ENCODE peak calls at places on chromosomes 16 and 17, in four cellular contexts. T is lower lobe of right lung, Z is HCT116, O is testis. B is an unnamed sample.

GRCh38 chr17:57810740-57811632 is 38.9 kb downstream of the MRPS23 start:
- DNase-seq in O (peak), Z (no peak), T (no peak), B (no peak)

GRCh38 chr17:73613947-73614655 is 30.1 kb downstream of the SDK2 start:
- DNase-seq in O (no peak), Z (no peak), T (no peak), B (no peak)

GRCh38 chr17:45992175-45992574 is 6.9 kb upstream of the STH start:
- DNase-seq in O (no peak), Z (no peak), T (no peak), B (no peak)

GRCh38 chr17:56171186-56171959 is 18.1 kb downstream of the ANKFN1 start:
- DNase-seq in O (no peak), Z (no peak), T (no peak), B (no peak)

GRCh38 chr17:44782349-44782850 is 23.6 kb downstream of the ADAM11 start:
- DNase-seq in T (no peak), O (no peak), Z (no peak), B (no peak)

GRCh38 chr16:56841233-56841632 is 23.8 kb upstream of the SLC12A3 start:
- DNase-seq in O (no peak), T (no peak), Z (no peak), B (no peak)

GRCh38 chr16:81889896-81890634 is 111.0 kb downstream of the PLCG2 start:
- DNase-seq in T (no peak), Z (peak), O (peak), B (peak)

GRCh38 chr17:39236981-39237441 is 11.3 kb upstream of the STAC2 start:
- DNase-seq in Z (no peak), T (no peak), O (no peak), B (no peak)

GRCh38 chr16:12213180-12213579 is 236.6 kb downstream of the SNX29 start:
- DNase-seq in O (no peak), Z (no peak), T (no peak), B (no peak)

GRCh38 chr17:76036497-76037380 is 9.6 kb upstream of the EVPL start:
- DNase-seq in O (peak), T (no peak), Z (no peak), B (no peak)

GRCh38 chr17:15264542-15264941 is 584 bp downstream of the PMP22 start:
- DNase-seq in Z (no peak), T (peak), O (no peak), B (no peak)

GRCh38 chr16:90018297-90019200 is 707 bp downstream of the DBNDD1 start:
- DNase-seq in Z (no peak), T (no peak), O (peak), B (no peak)

GRCh38 chr16:86215233-86215978 is 294.9 kb upstream of the FOXF1 start:
- DNase-seq in O (no peak), T (no peak), Z (no peak), B (no peak)

GRCh38 chr16:81394416-81394815 is 50.2 kb upstream of the CMIP start:
- DNase-seq in O (no peak), Z (no peak), T (no peak), B (no peak)

GRCh38 chr16:85583491-85584181 is 29.5 kb upstream of the GSE1 start:
- DNase-seq in O (no peak), T (no peak), Z (no peak), B (no peak)

GRCh38 chr17:62755139-62755851 is 52.8 kb downstream of the MARCHF10 start:
- DNase-seq in O (no peak), Z (no peak), T (no peak), B (no peak)

GRCh38 chr16:86078121-86078600 is 179.2 kb downstream of the IRF8 start:
- DNase-seq in O (no peak), T (no peak), Z (no peak), B (no peak)

GRCh38 chr16:68696514-68696913 is 40.6 kb upstream of the CDH1 start:
- DNase-seq in Z (no peak), T (peak), O (no peak), B (no peak)

GRCh38 chr16:33059206-33059605 is 134.8 kb upstream of the TP53TG3C start:
- DNase-seq in T (no peak), O (no peak), Z (no peak), B (no peak)

GRCh38 chr17:30429155-30429554 is 48.1 kb upstream of the GOSR1 start:
- DNase-seq in Z (no peak), T (no peak), O (no peak), B (no peak)

GRCh38 chr17:38333635-38334295 is 10.0 kb downstream of the GPR179 start:
- DNase-seq in Z (no peak), T (peak), O (peak), B (no peak)

GRCh38 chr17:35046740-35047283 is 16.7 kb downstream of the RFFL start:
- DNase-seq in Z (no peak), O (no peak), T (no peak), B (no peak)

GRCh38 chr17:46821482-46822387 is 3.2 kb upstream of the WNT3 start:
- DNase-seq in Z (no peak), T (no peak), O (no peak), B (no peak)

GRCh38 chr16:21101631-21102420 is 48.8 kb downstream of the DNAH3 start:
- DNase-seq in T (no peak), O (peak), Z (peak), B (no peak)

GRCh38 chr16:48438414-48438813 is 53.2 kb upstream of the SIAH1 start:
- DNase-seq in O (no peak), T (no peak), Z (no peak), B (no peak)

GRCh38 chr17:73493212-73493814 is 150.9 kb downstream of the SDK2 start:
- DNase-seq in O (no peak), Z (no peak), T (no peak), B (no peak)

GRCh38 chr17:68763551-68763950 is 162.4 kb upstream of the FAM20A start:
- DNase-seq in T (no peak), O (no peak), Z (no peak), B (no peak)

GRCh38 chr16:19094542-19095365 is 19.0 kb upstream of the ITPRIPL2 start:
- DNase-seq in O (no peak), T (no peak), Z (peak), B (no peak)
- TF ChIP-seq CTCF in O (no peak), T (no peak), Z (peak), B (no peak)

GRCh38 chr17:42240201-42240600 is 36.0 kb downstream of the STAT5B start:
- DNase-seq in Z (no peak), O (no peak), T (no peak), B (no peak)
- TF ChIP-seq CTCF in Z (no peak), O (no peak), T (no peak), B (no peak)

DNA sequence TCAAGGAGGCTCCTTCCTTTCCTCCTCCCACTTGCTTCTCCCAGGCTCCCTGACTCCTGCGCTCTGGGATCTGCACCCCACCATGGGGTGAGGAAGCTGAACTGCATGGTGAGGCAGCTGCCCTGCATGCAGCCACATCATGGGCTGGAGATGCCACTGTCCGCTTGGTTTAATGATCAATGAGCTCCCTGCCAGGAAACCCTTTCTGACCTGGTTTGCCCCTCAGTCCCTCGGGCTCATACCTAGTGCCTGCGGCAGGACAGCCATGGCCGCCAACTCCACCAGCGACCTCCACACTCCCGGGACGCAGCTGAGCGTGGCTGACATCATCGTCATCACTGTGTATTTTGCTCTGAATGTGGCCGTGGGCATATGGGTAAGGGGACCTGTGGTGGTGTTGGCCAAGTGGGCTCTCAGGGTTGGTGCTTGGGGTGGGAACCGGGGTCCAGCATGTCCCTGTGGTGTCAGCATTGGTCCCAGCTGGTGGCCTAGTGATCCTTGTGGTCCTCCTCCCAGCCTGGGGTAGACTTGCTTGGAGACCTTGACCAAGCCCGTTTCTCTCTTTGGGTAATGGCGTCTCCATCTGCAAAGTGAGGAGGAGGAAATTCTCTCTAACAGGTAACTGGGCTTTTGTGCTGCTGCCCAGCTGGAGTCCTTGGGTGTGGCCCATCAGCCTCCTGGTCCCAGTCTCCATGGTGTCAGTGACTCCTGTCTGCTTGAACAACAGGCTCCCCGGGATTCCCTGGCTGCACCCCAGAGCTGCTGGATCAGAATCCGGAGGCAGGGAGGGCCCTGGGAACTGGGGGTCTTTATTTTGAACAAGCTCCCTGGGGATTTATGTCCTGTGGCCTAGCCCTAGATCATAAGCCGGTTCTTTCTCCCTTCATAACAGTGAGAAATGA is at the start of gene SLC5A10:
- DNase-seq in O (no peak), T (no peak), Z (no peak), B (no peak)
- TF ChIP-seq CTCF in O (no peak), T (no peak), Z (peak), B (no peak)

DNA sequence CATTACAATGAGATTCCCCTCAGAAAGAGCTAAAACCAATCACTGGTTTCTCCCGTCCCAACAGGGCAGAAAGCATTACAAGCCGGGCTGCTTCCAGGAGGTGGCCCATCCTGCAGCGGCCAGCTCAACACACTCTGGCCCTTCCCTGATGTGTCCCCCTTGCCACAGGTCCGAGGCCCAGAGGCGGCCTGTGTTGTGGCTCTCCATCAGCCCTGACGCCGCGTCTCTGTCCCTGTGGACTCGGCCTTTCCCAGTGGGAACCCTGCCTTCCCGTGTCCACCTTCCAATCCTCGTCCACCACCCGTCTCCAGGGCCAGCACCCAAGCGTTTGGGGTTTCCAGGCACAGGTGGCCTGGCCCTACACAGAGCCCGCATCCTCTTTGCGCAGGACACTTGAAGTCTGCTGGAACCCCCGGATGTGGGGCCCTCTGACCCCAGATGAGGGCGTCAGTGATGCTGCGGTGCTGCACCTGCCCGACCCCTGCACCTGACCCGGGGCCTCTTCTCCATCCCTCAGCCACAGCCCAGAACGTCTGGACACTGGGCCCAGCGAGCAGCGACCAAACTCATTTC is 21.1 kb downstream of the RAB40B start:
- DNase-seq in Z (no peak), O (no peak), T (no peak), B (no peak)
- TF ChIP-seq CTCF in Z (no peak), O (no peak), T (no peak), B (no peak)

GRCh38 chr16:67394271-67395104 is 1.2 kb upstream of the TPPP3 start:
- DNase-seq in O (no peak), Z (no peak), T (peak), B (no peak)
- TF ChIP-seq CTCF in O (no peak), Z (no peak), T (no peak), B (no peak)

GRCh38 chr17:60579551-60579950 is 20.4 kb upstream of the PPM1D start:
- DNase-seq in O (no peak), Z (no peak), T (no peak), B (no peak)

GRCh38 chr17:60573139-60573975 is 26.6 kb upstream of the PPM1D start:
- DNase-seq in O (no peak), Z (no peak), T (no peak), B (no peak)

GRCh38 chr17:60579090-60579489 is 20.9 kb upstream of the PPM1D start:
- DNase-seq in Z (no peak), T (no peak), O (no peak), B (no peak)

GRCh38 chr17:60583008-60583407 is 17.0 kb upstream of the PPM1D start:
- DNase-seq in O (no peak), Z (no peak), T (no peak), B (no peak)

GRCh38 chr17:60577147-60577925 is 22.7 kb upstream of the PPM1D start:
- DNase-seq in T (no peak), O (peak), Z (no peak), B (no peak)
- TF ChIP-seq CTCF in T (peak), O (no peak), Z (no peak), B (no peak)

GRCh38 chr16:57863434-57864160 is 61.3 kb upstream of the KIFC3 start:
- DNase-seq in O (peak), T (peak), Z (peak), B (no peak)
- TF ChIP-seq CTCF in O (no peak), T (peak), Z (peak), B (peak)

DNA sequence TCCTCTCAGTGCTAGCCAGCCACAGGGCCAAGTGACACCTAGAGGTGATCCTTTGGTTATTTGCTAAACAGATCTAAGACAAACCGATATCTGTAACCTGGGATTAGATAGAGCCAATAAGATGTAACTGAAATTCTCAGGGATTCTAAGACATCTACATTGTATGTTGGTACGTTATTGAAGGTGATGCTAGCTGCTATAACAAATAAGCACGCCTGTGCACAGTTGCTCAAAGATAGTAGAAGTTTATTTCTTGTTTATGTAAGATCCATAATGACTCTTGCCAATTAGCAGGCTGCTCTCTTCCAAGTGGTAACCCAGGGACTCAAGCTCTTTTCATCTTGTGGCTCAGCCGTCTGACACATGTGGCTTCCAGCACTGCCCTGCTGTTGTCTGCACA is 370.3 kb downstream of the WWOX start:
- DNase-seq in Z (no peak), T (no peak), O (no peak), B (no peak)
- TF ChIP-seq CTCF in Z (no peak), T (no peak), O (no peak), B (no peak)

DNA sequence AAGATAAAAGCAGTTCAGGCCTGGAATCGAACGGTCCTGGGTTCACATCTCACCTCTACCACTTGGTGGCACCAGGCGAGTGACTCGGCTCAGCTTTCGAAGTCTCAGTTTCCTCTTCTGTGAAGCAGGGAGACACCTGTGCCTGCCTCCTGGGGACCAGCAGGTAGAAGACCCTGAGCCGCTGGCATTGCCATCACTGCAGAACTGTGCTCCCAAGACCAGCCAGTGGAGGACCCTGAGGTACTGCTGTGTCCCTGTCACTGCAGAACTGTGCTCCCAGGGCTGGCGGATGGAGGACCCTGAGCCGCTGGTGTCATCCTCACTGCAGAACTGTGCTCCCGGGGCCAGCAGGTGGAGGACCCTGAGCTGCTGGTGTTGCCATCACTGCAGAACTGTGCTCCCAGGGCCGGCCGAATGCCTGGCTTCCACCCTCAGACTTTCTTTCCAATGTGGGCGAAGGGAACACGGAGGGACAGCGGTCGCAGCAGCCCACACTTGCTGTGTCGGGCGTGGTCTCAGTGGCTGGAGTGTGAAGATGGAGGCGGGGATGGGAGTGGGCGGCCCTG is 8.7 kb upstream of the SLC7A5 start:
- DNase-seq in T (no peak), O (no peak), Z (no peak), B (no peak)
- TF ChIP-seq CTCF in T (peak), O (no peak), Z (peak), B (no peak)